ENCODE peak calls at places on chromosomes 12 and 14, in four cellular contexts. S, H, C and N are unnamed samples.

GRCh38 chr12:56120158-56120846 is 2.2 kb downstream of the ZC3H10 start:
- DNase-seq in H (no peak), S (no peak), C (peak), N (no peak)

GRCh38 chr14:37384870-37385596 is 187.3 kb downstream of the MIPOL1 start:
- DNase-seq in S (no peak), C (no peak), H (peak), N (no peak)

GRCh38 chr12:42786400-42786799 is 196.9 kb upstream of the PRICKLE1 start:
- DNase-seq in S (no peak), H (no peak), C (no peak), N (no peak)

GRCh38 chr12:116719661-116720060 is 18.2 kb downstream of the SPRING1 start:
- DNase-seq in C (no peak), S (no peak), H (no peak), N (no peak)

GRCh38 chr14:106850913-106851825 is 1324.8 kb downstream of the TMEM121 start:
- DNase-seq in C (no peak), H (no peak), S (no peak), N (no peak)

GRCh38 chr12:57319678-57320469 is 68.9 kb upstream of the STAC3 start:
- DNase-seq in H (no peak), S (no peak), C (no peak), N (no peak)

GRCh38 chr14:105317546-105317945 is 3.0 kb downstream of the PACS2 start:
- DNase-seq in S (no peak), H (no peak), C (no peak), N (no peak)

GRCh38 chr14:101774006-101774755 is 12.7 kb downstream of the PPP2R5C start:
- DNase-seq in C (no peak), S (no peak), H (no peak), N (no peak)

GRCh38 chr14:100080206-100080605 is 15.0 kb downstream of the EVL start:
- DNase-seq in S (no peak), H (no peak), C (no peak), N (no peak)

GRCh38 chr12:88781909-88782308 is 201.6 kb upstream of the KITLG start:
- DNase-seq in C (no peak), S (no peak), H (no peak), N (no peak)

GRCh38 chr14:99075771-99076370 is 196.1 kb downstream of the BCL11B start:
- DNase-seq in C (no peak), H (no peak), S (no peak), N (no peak)

GRCh38 chr14:92692822-92693226 is 55.6 kb downstream of the LGMN start:
- DNase-seq in H (no peak), S (no peak), C (no peak), N (no peak)

GRCh38 chr12:121144416-121144914 is 11.8 kb downstream of the P2RX7 start:
- DNase-seq in H (no peak), C (no peak), S (no peak), N (no peak)

GRCh38 chr14:102525213-102526143 is 15.9 kb upstream of the ANKRD9 start:
- DNase-seq in S (peak), H (peak), C (no peak), N (peak)

GRCh38 chr12:39723831-39724230 is 104.2 kb upstream of the ABCD2 start:
- DNase-seq in C (no peak), H (no peak), S (no peak), N (no peak)

GRCh38 chr14:99752486-99753121 is 40.6 kb upstream of the EML1 start:
- DNase-seq in C (no peak), S (no peak), H (no peak), N (no peak)

GRCh38 chr12:122137681-122138080 is 36.3 kb downstream of the IL31 start:
- DNase-seq in H (no peak), C (peak), S (no peak), N (no peak)

GRCh38 chr14:52271538-52271937 is 4.0 kb downstream of the PTGDR start:
- DNase-seq in H (no peak), S (no peak), C (no peak), N (no peak)

GRCh38 chr14:52275372-52275771 is 7.9 kb downstream of the PTGDR start:
- DNase-seq in S (no peak), C (no peak), H (no peak), N (no peak)

GRCh38 chr14:52269100-52269499 is 1.6 kb downstream of the PTGDR start:
- DNase-seq in S (no peak), H (no peak), C (no peak), N (no peak)

GRCh38 chr14:52268191-52269061 is 928 bp downstream of the PTGDR start:
- DNase-seq in C (no peak), S (no peak), H (no peak), N (no peak)

DNA sequence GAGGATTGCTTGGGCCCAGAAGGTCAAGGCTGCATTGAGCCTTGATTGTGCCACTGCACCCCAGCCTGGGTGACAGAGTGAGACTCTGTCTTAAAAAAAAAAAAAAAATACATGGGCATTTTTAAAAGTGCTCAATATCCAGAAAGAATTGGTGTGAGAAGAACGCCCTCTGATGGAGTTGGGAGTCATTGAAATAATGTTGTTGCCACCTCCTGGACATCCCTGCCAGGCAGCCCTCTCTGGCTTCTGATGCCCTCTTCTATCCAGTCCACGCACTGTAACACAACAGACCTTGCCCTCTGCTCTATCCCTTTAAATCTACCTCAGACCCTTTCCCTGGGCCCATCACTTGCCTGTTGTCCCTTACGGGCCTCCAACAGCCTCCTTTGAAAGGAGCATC is 4.9 kb downstream of the PTGDR start:
- DNase-seq in S (no peak), H (no peak), C (no peak), N (peak)
- TF ChIP-seq JUND in S (no peak), H (no peak), C (no peak), N (no peak)

GRCh38 chr14:21103710-21104447 is 3.0 kb downstream of the TMEM253 start:
- DNase-seq in H (peak), S (peak), C (peak), N (peak)
- TF ChIP-seq REST in H (peak), S (no peak), C (no peak), N (no peak)

DNA sequence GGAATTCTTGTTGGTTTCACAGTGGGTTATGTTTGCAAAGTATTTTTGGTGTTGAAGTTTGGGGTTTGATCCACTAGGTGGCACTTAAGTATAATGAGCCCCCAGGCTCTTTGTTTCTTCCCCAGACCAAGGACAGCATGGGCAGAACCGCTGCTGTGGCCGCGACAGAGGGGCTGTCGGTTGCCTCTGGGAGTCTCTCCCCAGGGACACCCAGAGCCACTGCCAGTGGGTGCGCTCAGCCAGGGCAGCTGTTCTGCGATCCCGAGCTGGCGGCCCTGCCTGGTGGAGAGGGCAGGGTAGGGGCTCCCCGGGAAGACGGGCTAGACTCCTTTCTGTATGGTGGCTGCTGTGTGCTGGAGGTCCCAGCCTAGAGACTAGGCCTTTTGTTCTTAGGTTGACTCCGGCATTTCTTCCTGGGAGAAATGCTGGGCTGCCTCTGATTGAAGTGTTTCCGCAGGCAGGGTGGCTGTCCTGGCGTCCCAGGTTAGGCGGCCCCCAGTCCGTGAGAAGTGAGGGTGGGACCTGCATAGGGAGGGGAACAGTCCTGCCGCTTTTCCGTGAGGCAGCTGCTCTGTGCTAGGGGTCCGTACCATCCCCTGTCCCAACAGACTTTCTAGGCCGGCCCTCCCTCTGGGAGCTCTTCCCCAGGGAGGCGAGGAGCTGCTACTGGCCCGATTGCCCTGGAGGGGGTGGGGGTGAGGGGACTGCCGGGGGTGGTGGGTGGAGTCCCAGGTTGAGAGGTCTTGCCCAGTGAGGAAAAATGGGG is 253.1 kb upstream of the PELI2 start:
- DNase-seq in S (no peak), H (no peak), C (peak), N (no peak)
- TF ChIP-seq ZNF274 in S (no peak), H (no peak), C (no peak), N (no peak)

GRCh38 chr12:72030272-72030671 is 91.6 kb downstream of the TPH2 start:
- DNase-seq in S (no peak), C (no peak), H (no peak), N (no peak)
- TF ChIP-seq JUND in S (no peak), C (no peak), H (no peak), N (no peak)

GRCh38 chr14:53167602-53168328 is 14.6 kb upstream of the DDHD1 start:
- DNase-seq in S (no peak), C (no peak), H (no peak), N (no peak)
- TF ChIP-seq REST in S (no peak), C (no peak), H (no peak), N (no peak)

GRCh38 chr12:727321-727720 is 25.1 kb upstream of the WNK1 start:
- DNase-seq in C (no peak), H (no peak), S (no peak), N (no peak)
- TF ChIP-seq ZNF274 in C (no peak), H (no peak), S (no peak), N (no peak)

GRCh38 chr12:13976028-13976584 is 5.3 kb downstream of the GRIN2B start:
- DNase-seq in S (no peak), C (no peak), H (no peak), N (no peak)

GRCh38 chr12:13981296-13981962 is at the start of gene GRIN2B:
- DNase-seq in H (no peak), S (no peak), C (no peak), N (peak)

GRCh38 chr12:13976880-13977279 is 4.5 kb downstream of the GRIN2B start:
- DNase-seq in S (no peak), H (no peak), C (no peak), N (no peak)

GRCh38 chr12:13982010-13982409 is 608 bp upstream of the GRIN2B start:
- DNase-seq in C (no peak), S (no peak), H (no peak), N (peak)

DNA sequence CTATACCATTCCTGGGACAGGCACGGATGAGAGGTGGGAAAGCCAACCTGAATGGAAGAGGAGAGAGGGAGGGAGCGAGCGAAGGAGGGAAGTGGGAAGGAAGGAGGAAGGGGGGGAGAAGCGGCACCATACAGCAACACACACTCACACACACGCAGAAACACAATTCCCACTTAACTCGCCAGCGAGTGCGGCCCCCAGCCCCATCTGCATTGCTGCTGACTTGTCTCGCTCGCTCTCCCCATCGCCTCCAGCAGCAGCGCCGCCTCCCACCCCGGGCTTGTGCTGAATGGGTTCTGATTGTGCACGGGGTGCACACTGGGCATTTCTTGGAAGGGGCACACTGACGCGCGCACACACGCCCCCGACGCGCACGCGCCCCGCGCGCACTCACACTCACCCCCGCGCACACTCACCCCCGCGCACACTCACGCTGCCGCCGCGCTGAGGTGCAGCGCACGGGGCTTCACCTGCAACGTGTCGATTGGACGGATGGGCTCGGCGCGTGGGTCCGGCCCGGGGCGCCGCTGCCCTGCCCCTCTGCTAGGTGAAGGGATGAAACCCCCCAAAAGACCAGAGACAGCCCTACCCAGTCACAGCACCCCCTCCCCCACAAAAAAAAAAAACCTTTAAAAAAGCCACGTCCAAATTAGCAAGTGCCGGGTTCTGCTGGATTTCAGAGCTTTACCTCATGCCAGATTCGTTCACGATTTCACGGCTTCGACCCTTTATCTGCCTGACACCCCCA is 680 bp downstream of the GRIN2B start:
- DNase-seq in S (no peak), C (no peak), H (no peak), N (no peak)
- TF ChIP-seq JUND in S (no peak), C (no peak), H (no peak), N (no peak)

DNA sequence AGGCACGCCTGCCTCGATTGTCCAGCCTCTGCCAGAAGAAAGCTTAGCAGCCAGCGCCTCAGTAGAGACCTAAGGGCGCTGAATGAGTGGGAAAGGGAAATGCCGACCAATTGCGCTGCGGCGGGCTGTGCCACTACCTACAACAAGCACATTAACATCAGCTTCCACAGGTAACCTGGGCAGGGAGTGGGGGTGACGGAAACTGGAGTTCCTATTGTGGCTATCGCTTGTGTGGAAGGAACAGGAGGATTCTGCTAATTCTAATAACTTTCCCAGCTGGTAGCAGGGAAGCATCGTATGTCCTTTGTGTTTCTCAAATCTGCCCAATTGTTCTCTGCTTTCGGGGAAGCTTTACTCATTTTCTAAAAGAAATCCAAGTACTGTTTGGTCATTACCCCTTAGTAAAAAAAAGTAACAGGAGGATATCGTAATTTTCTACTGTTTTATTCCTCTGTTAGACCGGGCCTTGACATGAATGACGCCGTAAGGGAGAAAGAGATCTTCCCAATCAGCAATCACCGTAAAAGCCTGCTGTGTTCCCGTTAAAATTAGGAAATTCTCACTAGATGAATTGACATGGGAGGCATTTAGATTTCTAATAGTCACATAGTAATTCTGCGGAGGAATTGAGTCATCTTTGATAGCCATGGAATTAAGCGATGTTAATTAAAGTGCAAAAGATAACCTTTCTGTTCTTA is 459 bp downstream of the THAP2 start:
- DNase-seq in H (no peak), S (no peak), C (no peak), N (no peak)
- TF ChIP-seq REST in H (no peak), S (no peak), C (no peak), N (no peak)